ENCODE peak calls at places on chromosomes 16 and 17, in nine cellular contexts. N, Q, A, D, L, O, T, M and F are unnamed samples.

GRCh38 chr17:68861602-68862001 is 93.6 kb downstream of the ABCA8 start:
- DNase-seq in L (no peak), D (no peak), A (peak; percentile 12), O (no peak), M (no peak), N (no peak), Q (no peak), T (no peak), F (no peak)

GRCh38 chr17:20267459-20267842 is 199.9 kb downstream of the LGALS9B start:
- DNase-seq in M (no peak), A (peak; percentile 10), D (no peak), N (no peak), O (peak; percentile 29), L (no peak), Q (no peak), T (no peak), F (no peak)

GRCh38 chr16:29962344-29962994 is 590 bp downstream of the TMEM219 start:
- DNase-seq in M (no peak), L (peak; percentile 15), Q (no peak), A (no peak), T (no peak), O (no peak), D (peak; percentile 30), N (no peak), F (no peak)

GRCh38 chr16:59604331-59604730 is 870.2 kb upstream of the GOT2 start:
- DNase-seq in A (peak; percentile 72), M (no peak), N (no peak), D (no peak), Q (no peak), T (no peak), O (no peak), L (no peak), F (no peak)

GRCh38 chr17:29565643-29566472 is 979 bp downstream of the ABHD15 start:
- DNase-seq in N (peak; percentile 55), T (no peak), D (peak; percentile 79), Q (peak; percentile 83), L (no peak), O (peak; percentile 62), A (no peak), M (no peak), F (no peak)

GRCh38 chr17:49952912-49953497 is 16.0 kb upstream of the DLX4 start:
- DNase-seq in T (no peak), A (no peak), M (no peak), Q (no peak), D (no peak), O (no peak), N (no peak), L (no peak), F (no peak)

GRCh38 chr16:2799852-2800226 is 1.6 kb downstream of the PRSS41 start:
- DNase-seq in D (peak; percentile 48), L (peak; percentile 14), Q (no peak), T (no peak), O (no peak), A (no peak), M (no peak), N (no peak), F (no peak)

GRCh38 chr17:78779848-78780247 is 2.2 kb downstream of the CYTH1 start:
- DNase-seq in T (no peak), A (no peak), Q (no peak), D (no peak), M (no peak), O (no peak), N (peak; percentile 50), L (no peak), F (no peak)

GRCh38 chr16:3388325-3388724 is 12.5 kb downstream of the ZSCAN32 start:
- DNase-seq in D (no peak), M (no peak), A (no peak), O (no peak), L (no peak), Q (no peak), N (no peak), T (no peak), F (no peak)

GRCh38 chr16:48963901-48964615 is 317.6 kb downstream of the CBLN1 start:
- DNase-seq in D (peak; percentile 36), A (peak; percentile 93), O (no peak), L (peak; percentile 25), M (no peak), N (no peak), T (no peak), Q (no peak), F (no peak)

GRCh38 chr16:81646561-81646960 is 132.5 kb upstream of the PLCG2 start:
- DNase-seq in M (no peak), O (no peak), Q (no peak), L (no peak), T (no peak), N (no peak), A (peak; percentile 38), D (no peak), F (no peak)

GRCh38 chr17:21213491-21214014 is 408 bp downstream of the TMEM11 start:
- DNase-seq in A (no peak), N (no peak), O (no peak), T (no peak), D (no peak), L (no peak), Q (no peak), M (no peak), F (peak; percentile 27)

GRCh38 chr17:34254651-34255380 is at the start of gene CCL2:
- DNase-seq in L (peak; percentile 72), D (peak; percentile 76), A (no peak), O (no peak), N (no peak), Q (peak; percentile 75), M (no peak), T (no peak), F (no peak)

GRCh38 chr17:68544111-68544510 is 31.9 kb downstream of the PRKAR1A start:
- DNase-seq in L (no peak), M (no peak), N (no peak), T (no peak), A (no peak), O (no peak), D (no peak), Q (no peak), F (no peak)

GRCh38 chr16:30374538-30374937 is at the start of gene MYL11:
- DNase-seq in T (no peak), M (no peak), D (no peak), Q (no peak), A (no peak), N (no peak), L (no peak), O (no peak), F (no peak)

GRCh38 chr17:43917348-43918025 is 10.2 kb upstream of the MPP2 start:
- DNase-seq in O (peak; percentile 51), M (peak; percentile 12), T (no peak), L (no peak), A (no peak), Q (peak; percentile 84), N (peak; percentile 49), D (peak; percentile 43), F (peak; percentile 73)

GRCh38 chr17:1515640-1516402 is 591 bp downstream of the INPP5K start:
- DNase-seq in T (peak; percentile 32), Q (peak; percentile 73), N (peak; percentile 28), D (peak; percentile 86), A (peak; percentile 78), O (peak; percentile 38), M (no peak), L (peak; percentile 70), F (no peak)

GRCh38 chr17:39973496-39973895 is 7.1 kb upstream of the PSMD3 start:
- DNase-seq in D (no peak), T (no peak), N (no peak), M (no peak), L (no peak), A (no peak), Q (no peak), O (no peak), F (no peak)

GRCh38 chr17:4710693-4711634 is 532 bp downstream of the ARRB2 start:
- DNase-seq in L (no peak), Q (no peak), O (peak; percentile 53), A (no peak), D (no peak), M (no peak), N (peak; percentile 37), T (no peak), F (no peak)

GRCh38 chr17:36947922-36948716 is 635 bp upstream of the AATF start:
- DNase-seq in T (no peak), M (no peak), N (no peak), A (no peak), L (no peak), O (no peak), D (peak; percentile 17), Q (no peak), F (no peak)

GRCh38 chr17:37148171-37148570 is 199.4 kb downstream of the AATF start:
- DNase-seq in O (no peak), N (no peak), T (no peak), M (no peak), Q (no peak), L (peak; percentile 17), D (no peak), A (no peak), F (no peak)

GRCh38 chr17:66904760-66905637 is 59.5 kb upstream of the CACNG4 start:
- DNase-seq in A (peak; percentile 27), M (no peak), O (no peak), Q (no peak), T (no peak), D (peak; percentile 86), N (no peak), L (no peak), F (no peak)

GRCh38 chr16:13427943-13428342 is 492.0 kb upstream of the ERCC4 start:
- DNase-seq in L (no peak), Q (no peak), O (no peak), D (no peak), A (peak; percentile 48), N (no peak), M (no peak), T (no peak), F (no peak)

GRCh38 chr16:55021595-55022475 is 91.2 kb downstream of the IRX5 start:
- DNase-seq in Q (no peak), A (peak; percentile 91), M (no peak), O (no peak), D (peak; percentile 68), L (peak; percentile 66), T (no peak), N (no peak), F (no peak)

GRCh38 chr17:50026901-50027638 is 28.8 kb upstream of the ITGA3 start:
- DNase-seq in Q (peak; percentile 95), O (peak; percentile 85), A (peak; percentile 84), N (peak; percentile 67), T (peak; percentile 56), M (peak; percentile 52), D (peak; percentile 91), L (peak; percentile 65), F (peak; percentile 69)